ENCODE peak calls at places on chromosomes 7 and 10, in seven cellular contexts. W is transverse colon, F is IMR-90, L is right cardiac atrium, G is cardiac muscle cell, Y is neuronal stem cell, D is spleen. P is an unnamed sample.

GRCh38 chr10:110803830-110804338 is 67.8 kb upstream of the PDCD4 start:
- DNase-seq in W (peak; percentile 74), F (peak; percentile 24), L (peak; percentile 85), G (peak; percentile 53), Y (peak; percentile 27), D (peak; percentile 79), P (no peak)

GRCh38 chr10:76469675-76470074 is 1038.3 kb downstream of the LRMDA start:
- DNase-seq in W (no peak), F (no peak), L (no peak), G (no peak), Y (no peak), D (no peak), P (no peak)

GRCh38 chr10:7391748-7392147 is 19.1 kb downstream of the SFMBT2 start:
- DNase-seq in W (no peak), F (no peak), L (no peak), G (no peak), Y (no peak), D (no peak), P (no peak)

GRCh38 chr7:122100021-122100420 is 44.0 kb downstream of the AASS start:
- DNase-seq in W (no peak), F (peak; percentile 3), L (no peak), G (no peak), Y (no peak), D (no peak), P (no peak)

GRCh38 chr10:97629289-97629688 is 4.0 kb downstream of the MORN4 start:
- DNase-seq in W (no peak), F (no peak), L (no peak), G (no peak), Y (no peak), D (no peak), P (no peak)

GRCh38 chr7:35258125-35258890 is 4.4 kb upstream of the TBX20 start:
- DNase-seq in W (no peak), F (no peak), L (peak; percentile 81), G (no peak), Y (no peak), D (no peak), P (no peak)

GRCh38 chr10:114879541-114880158 is 58.1 kb downstream of the FHIP2A start:
- DNase-seq in W (peak; percentile 18), F (peak; percentile 16), L (no peak), G (peak; percentile 52), Y (peak; percentile 31), D (no peak), P (peak; percentile 19)

GRCh38 chr7:37289347-37289746 is 159.3 kb downstream of the ELMO1 start:
- DNase-seq in W (no peak), F (no peak), L (no peak), G (peak; percentile 67), Y (no peak), D (no peak), P (no peak)

GRCh38 chr7:64630496-64630895 is 35.4 kb upstream of the ZNF107 start:
- DNase-seq in W (no peak), F (peak; percentile 15), L (no peak), G (no peak), Y (no peak), D (no peak), P (no peak)

GRCh38 chr7:2508327-2509231 is 11.0 kb upstream of the LFNG start:
- DNase-seq in W (peak; percentile 71), F (peak; percentile 32), L (peak; percentile 92), G (no peak), Y (no peak), D (peak; percentile 96), P (peak; percentile 75)

GRCh38 chr7:131898418-131898817 is 342.0 kb upstream of the PODXL start:
- DNase-seq in W (no peak), F (no peak), L (no peak), G (no peak), Y (no peak), D (no peak), P (no peak)

GRCh38 chr10:132199268-132199853 is 12.6 kb downstream of the DPYSL4 start:
- DNase-seq in W (no peak), F (no peak), L (peak; percentile 36), G (no peak), Y (no peak), D (peak; percentile 41), P (no peak)

GRCh38 chr10:45308707-45309106 is 6.7 kb downstream of the OR13A1 start:
- DNase-seq in W (no peak), F (no peak), L (no peak), G (peak; percentile 55), Y (no peak), D (no peak), P (no peak)

GRCh38 chr7:25664593-25664992 is 436.3 kb upstream of the NPVF start:
- DNase-seq in W (no peak), F (no peak), L (no peak), G (no peak), Y (no peak), D (no peak), P (no peak)

GRCh38 chr10:122352817-122353525 is 21.5 kb upstream of the PLEKHA1 start:
- DNase-seq in W (no peak), F (no peak), L (no peak), G (no peak), Y (no peak), D (no peak), P (no peak)

GRCh38 chr7:11436773-11437524 is 395.0 kb downstream of the THSD7A start:
- DNase-seq in W (no peak), F (no peak), L (no peak), G (no peak), Y (no peak), D (no peak), P (no peak)

GRCh38 chr10:129958686-129959543 is 5.2 kb downstream of the EBF3 start:
- DNase-seq in W (no peak), F (no peak), L (peak; percentile 53), G (peak; percentile 27), Y (peak; percentile 48), D (peak; percentile 67), P (no peak)

GRCh38 chr10:52755297-52756062 is 17.1 kb downstream of the MBL2 start:
- DNase-seq in W (peak; percentile 7), F (peak; percentile 70), L (no peak), G (no peak), Y (no peak), D (no peak), P (no peak)

GRCh38 chr7:2100278-2101205 is 132.2 kb downstream of the MAD1L1 start:
- DNase-seq in W (no peak), F (no peak), L (no peak), G (peak; percentile 75), Y (no peak), D (peak; percentile 92), P (no peak)

DNA sequence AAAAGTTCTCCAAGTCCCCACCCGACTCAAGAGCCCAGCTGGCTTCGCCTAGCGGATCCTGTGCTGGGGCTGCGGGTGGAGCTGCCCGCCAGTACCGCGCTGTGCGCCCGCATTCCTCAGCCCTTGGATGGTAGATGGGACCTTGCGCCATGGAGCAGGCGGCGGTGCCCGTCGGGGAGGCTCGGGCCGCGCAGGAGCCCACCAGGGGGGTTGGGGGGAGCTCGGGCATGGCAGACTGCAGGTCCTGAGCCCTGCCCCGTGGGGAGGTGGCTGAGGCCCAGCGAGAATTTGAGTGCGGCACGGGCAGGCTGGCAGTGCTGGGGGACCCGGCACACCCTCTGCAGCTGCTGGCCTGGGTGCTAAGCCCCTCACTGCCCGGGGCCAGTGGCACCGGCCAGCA is 57.0 kb downstream of the TBC1D12 start:
- DNase-seq in W (no peak), F (no peak), L (peak; percentile 39), G (no peak), Y (no peak), D (no peak), P (no peak)
- H3K9me3 ChIP-seq in W (no peaks in the 10 kb centered on the region), F (peaks cover 9% of the 10 kb centered on the region), L (no peaks in the 10 kb centered on the region), G (no peaks in the 10 kb centered on the region), Y (peaks cover 2% of the 10 kb centered on the region), D (peaks cover 49% of the 10 kb centered on the region), P (peaks cover 72% of the 10 kb centered on the region)

DNA sequence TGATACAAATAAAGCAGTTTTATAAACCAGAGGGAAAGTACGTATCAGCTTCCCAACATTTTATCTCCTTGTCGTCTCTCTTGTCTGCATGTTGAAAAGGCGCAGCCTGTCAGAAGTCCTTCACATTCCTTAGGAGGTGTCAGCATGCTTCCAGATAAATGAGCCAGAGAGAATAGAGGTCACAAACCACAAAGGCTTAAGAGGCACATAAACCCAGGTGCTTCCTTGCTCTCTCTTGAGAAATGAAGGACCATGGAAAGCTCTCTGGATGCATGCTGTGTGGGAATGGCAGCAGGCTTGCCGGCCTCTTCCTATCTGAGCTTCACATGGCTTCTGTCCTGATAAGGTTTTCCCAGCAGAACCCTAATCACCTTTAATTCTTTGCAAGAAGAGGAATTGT is 448.5 kb downstream of the XPNPEP1 start:
- DNase-seq in W (no peak), F (no peak), L (no peak), G (no peak), Y (peak; percentile 65), D (no peak), P (no peak)
- H3K4me3 ChIP-seq in W (no peak overlapping the region), F (no peak overlapping the region), L (no peak overlapping the region), G (no peak overlapping the region), Y (no peak overlapping the region), D (no peak overlapping the region), P (no peak overlapping the region)

DNA sequence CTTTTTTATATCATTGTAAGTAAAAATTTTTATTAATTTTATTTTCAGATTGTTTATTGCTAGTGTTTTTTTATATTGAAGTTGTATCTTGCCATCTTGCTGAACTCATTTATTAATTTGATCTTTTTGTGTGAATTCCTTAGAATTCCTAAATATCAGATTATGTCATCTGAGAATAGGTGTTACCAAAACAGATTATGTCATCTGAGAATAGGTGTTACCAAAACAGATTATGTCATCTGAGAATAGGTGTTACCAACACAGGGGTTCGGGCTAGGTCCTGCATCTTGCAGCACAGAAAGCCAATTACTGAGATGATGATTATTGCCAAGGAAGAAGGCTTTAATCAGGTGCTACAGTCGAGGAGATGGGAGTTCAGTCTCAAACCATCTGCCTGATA is 383.4 kb downstream of the CNTNAP2 start:
- DNase-seq in W (no peak), F (no peak), L (no peak), G (no peak), Y (no peak), D (no peak), P (no peak)
- H3K9me3 ChIP-seq in W (peaks cover 4% of the 10 kb centered on the region), F (peaks cover 16% of the 10 kb centered on the region), L (no peaks in the 10 kb centered on the region), G (no peaks in the 10 kb centered on the region), Y (peaks cover 5% of the 10 kb centered on the region), D (peaks cover 39% of the 10 kb centered on the region), P (no peaks in the 10 kb centered on the region)

GRCh38 chr10:117002206-117002605 is 2.8 kb downstream of the SHTN1 start:
- DNase-seq in W (no peak), F (no peak), L (no peak), G (no peak), Y (no peak), D (no peak), P (no peak)

GRCh38 chr10:117003336-117003735 is 1.7 kb downstream of the SHTN1 start:
- DNase-seq in W (no peak), F (no peak), L (no peak), G (no peak), Y (no peak), D (no peak), P (no peak)

GRCh38 chr10:117004627-117005453 is at the start of gene SHTN1:
- DNase-seq in W (peak; percentile 92), F (peak; percentile 50), L (peak; percentile 86), G (peak; percentile 64), Y (peak; percentile 41), D (peak; percentile 79), P (peak; percentile 49)

GRCh38 chr10:117005454-117006055 is 568 bp upstream of the SHTN1 start:
- DNase-seq in W (peak; percentile 9), F (no peak), L (no peak), G (peak; percentile 52), Y (peak; percentile 26), D (no peak), P (no peak)

DNA sequence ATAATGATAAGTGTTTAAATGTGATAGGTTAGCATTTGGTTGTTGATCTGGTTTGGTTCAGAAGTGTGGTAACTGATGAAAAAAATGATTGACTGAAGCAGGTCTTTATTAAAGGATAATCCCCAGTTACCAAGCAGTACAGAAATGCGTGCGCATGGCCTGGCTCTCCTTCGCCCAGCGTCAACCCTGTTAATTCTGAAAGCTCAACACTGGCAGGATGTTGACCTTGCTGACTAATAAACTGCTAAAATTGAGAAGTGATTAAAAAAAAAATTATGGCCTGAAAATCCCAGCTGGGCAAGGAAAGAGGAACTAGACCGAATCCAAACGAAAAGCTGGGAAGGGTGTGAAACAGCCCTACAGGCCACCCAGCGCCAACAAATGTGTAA is 755 bp downstream of the SHTN1 start:
- DNase-seq in W (no peak), F (peak; percentile 2), L (no peak), G (no peak), Y (no peak), D (no peak), P (no peak)
- H3K4me3 ChIP-seq in W (peak overlapping the region; percentile 56), F (peak overlapping the region; percentile 75), L (peak overlapping the region; percentile 85), G (peak overlapping the region; percentile 74), Y (peak overlapping the region; percentile 93), D (peak overlapping the region; percentile 85), P (peak overlapping the region; percentile 79)